ENCODE peak calls at places on chromosomes 7 and 10, in seven cellular contexts. Q is ascending aorta, W is endothelial cell of umbilical vein, P is neural progenitor cell, E is tibial artery, H is ovary, G is lung. U is an unnamed sample.

GRCh38 chr7:18226598-18226997 is 199.0 kb upstream of the PRPS1L1 start:
- DNase-seq in Q (no peak), W (no peak), P (no peak), E (no peak), H (no peak), G (no peak), U (no peak)

GRCh38 chr7:101817031-101817929 is at the start of gene CUX1:
- DNase-seq in Q (no peak), W (no peak), P (peak; percentile 32), E (no peak), H (peak; percentile 53), G (no peak), U (no peak)

GRCh38 chr10:70666960-70667798 is 5.1 kb upstream of the ADAMTS14 start:
- DNase-seq in Q (no peak), W (no peak), P (no peak), E (no peak), H (no peak), G (no peak), U (no peak)

GRCh38 chr10:72455889-72456588 is 101.3 kb upstream of the DNAJB12 start:
- DNase-seq in Q (no peak), W (no peak), P (peak; percentile 64), E (no peak), H (no peak), G (no peak), U (no peak)

GRCh38 chr10:109062371-109062770 is 860.9 kb downstream of the XPNPEP1 start:
- DNase-seq in Q (no peak), W (no peak), P (no peak), E (no peak), H (no peak), G (no peak), U (no peak)

GRCh38 chr7:64685091-64685490 is 19.2 kb downstream of the ZNF107 start:
- DNase-seq in Q (no peak), W (no peak), P (no peak), E (no peak), H (no peak), G (no peak), U (no peak)

GRCh38 chr10:131231965-131232541 is 79.5 kb downstream of the TCERG1L start:
- DNase-seq in Q (no peak), W (no peak), P (no peak), E (no peak), H (no peak), G (no peak), U (no peak)

GRCh38 chr7:25636168-25636567 is 407.9 kb upstream of the NPVF start:
- DNase-seq in Q (no peak), W (no peak), P (no peak), E (no peak), H (no peak), G (peak; percentile 27), U (no peak)

GRCh38 chr10:94043431-94043990 is 49.8 kb downstream of the PLCE1 start:
- DNase-seq in Q (no peak), W (no peak), P (no peak), E (no peak), H (no peak), G (no peak), U (no peak)

GRCh38 chr10:74244097-74244685 is 93.2 kb downstream of the ADK start:
- DNase-seq in Q (no peak), W (peak; percentile 75), P (peak; percentile 46), E (no peak), H (peak; percentile 23), G (no peak), U (no peak)

GRCh38 chr7:38169862-38170261 is 8.2 kb upstream of the STARD3NL start:
- DNase-seq in Q (peak; percentile 64), W (peak; percentile 44), P (no peak), E (peak; percentile 66), H (no peak), G (no peak), U (no peak)

GRCh38 chr10:35019037-35019794 is 70.9 kb downstream of the CUL2 start:
- DNase-seq in Q (no peak), W (no peak), P (no peak), E (no peak), H (no peak), G (no peak), U (no peak)

GRCh38 chr7:33459340-33459751 is 330.0 kb downstream of the BBS9 start:
- DNase-seq in Q (no peak), W (peak; percentile 74), P (peak; percentile 70), E (no peak), H (no peak), G (no peak), U (no peak)

GRCh38 chr10:5094265-5095205 is at the start of gene AKR1C3:
- DNase-seq in Q (no peak), W (peak; percentile 83), P (no peak), E (no peak), H (no peak), G (no peak), U (no peak)

GRCh38 chr7:50321678-50322077 is 17.2 kb downstream of the IKZF1 start:
- DNase-seq in Q (no peak), W (no peak), P (no peak), E (no peak), H (no peak), G (no peak), U (no peak)
- H3K36me3 ChIP-seq in Q (no peaks in the 10 kb centered on the region), W (no peaks in the 10 kb centered on the region), P (no peaks in the 10 kb centered on the region), E (no peaks in the 10 kb centered on the region), H (no peaks in the 10 kb centered on the region), G (no peaks in the 10 kb centered on the region), U (no peaks in the 10 kb centered on the region)

GRCh38 chr10:27861781-27862180 is 116.2 kb upstream of the MKX start:
- DNase-seq in Q (no peak), W (no peak), P (no peak), E (no peak), H (no peak), G (no peak), U (no peak)

GRCh38 chr10:27857616-27858015 is 112.0 kb upstream of the MKX start:
- DNase-seq in Q (no peak), W (no peak), P (peak; percentile 86), E (no peak), H (no peak), G (no peak), U (no peak)
- H3K27ac ChIP-seq in Q (no peak overlapping the region), W (no peak overlapping the region), P (no peak overlapping the region), E (no peak overlapping the region), H (no peak overlapping the region), G (no peak overlapping the region), U (no peak overlapping the region)

GRCh38 chr7:31253486-31253885 is 87.0 kb downstream of the NEUROD6 start:
- DNase-seq in Q (no peak), W (no peak), P (no peak), E (no peak), H (no peak), G (no peak), U (no peak)

GRCh38 chr7:31249671-31250070 is 90.9 kb downstream of the NEUROD6 start:
- DNase-seq in Q (no peak), W (no peak), P (peak; percentile 17), E (no peak), H (no peak), G (no peak), U (no peak)

GRCh38 chr7:31251441-31251840 is 89.1 kb downstream of the NEUROD6 start:
- DNase-seq in Q (no peak), W (no peak), P (peak; percentile 29), E (no peak), H (no peak), G (no peak), U (no peak)
- H3K27me3 ChIP-seq in Q (no peaks in the 10 kb centered on the region), W (peaks cover 1% of the 10 kb centered on the region), P (peaks cover 8% of the 10 kb centered on the region), E (peaks cover 4% of the 10 kb centered on the region), H (no peaks in the 10 kb centered on the region), G (no peaks in the 10 kb centered on the region), U (peaks cover 60% of the 10 kb centered on the region)

GRCh38 chr7:5709347-5709950 is 72.0 kb downstream of the RNF216 start:
- DNase-seq in Q (no peak), W (no peak), P (no peak), E (no peak), H (no peak), G (no peak), U (no peak)

GRCh38 chr7:5712566-5712965 is 68.9 kb downstream of the RNF216 start:
- DNase-seq in Q (no peak), W (no peak), P (no peak), E (no peak), H (no peak), G (no peak), U (no peak)

GRCh38 chr7:5711419-5711818 is 70.0 kb downstream of the RNF216 start:
- DNase-seq in Q (no peak), W (no peak), P (no peak), E (no peak), H (no peak), G (no peak), U (no peak)

GRCh38 chr7:5714657-5715337 is 66.7 kb downstream of the RNF216 start:
- DNase-seq in Q (no peak), W (no peak), P (no peak), E (no peak), H (no peak), G (no peak), U (no peak)

GRCh38 chr7:5713124-5713912 is 68.1 kb downstream of the RNF216 start:
- DNase-seq in Q (no peak), W (no peak), P (no peak), E (no peak), H (no peak), G (no peak), U (no peak)
- H3K36me3 ChIP-seq in Q (peaks cover 84% of the 10 kb centered on the region), W (peaks cover 14% of the 10 kb centered on the region), P (peaks cover 3% of the 10 kb centered on the region), E (peaks cover 39% of the 10 kb centered on the region), H (no peaks in the 10 kb centered on the region), G (peaks cover 24% of the 10 kb centered on the region), U (peaks cover 95% of the 10 kb centered on the region)

GRCh38 chr7:36190447-36191291 is 37.6 kb downstream of the EEPD1 start:
- DNase-seq in Q (no peak), W (no peak), P (no peak), E (peak; percentile 46), H (no peak), G (peak; percentile 38), U (peak; percentile 32)

GRCh38 chr7:36192877-36193276 is 39.8 kb downstream of the EEPD1 start:
- DNase-seq in Q (no peak), W (no peak), P (no peak), E (no peak), H (no peak), G (no peak), U (no peak)

GRCh38 chr7:36188923-36189322 is 35.9 kb downstream of the EEPD1 start:
- DNase-seq in Q (no peak), W (no peak), P (peak; percentile 52), E (no peak), H (no peak), G (no peak), U (no peak)

GRCh38 chr7:36192050-36192824 is 39.2 kb downstream of the EEPD1 start:
- DNase-seq in Q (no peak), W (no peak), P (no peak), E (peak; percentile 42), H (no peak), G (no peak), U (no peak)

DNA sequence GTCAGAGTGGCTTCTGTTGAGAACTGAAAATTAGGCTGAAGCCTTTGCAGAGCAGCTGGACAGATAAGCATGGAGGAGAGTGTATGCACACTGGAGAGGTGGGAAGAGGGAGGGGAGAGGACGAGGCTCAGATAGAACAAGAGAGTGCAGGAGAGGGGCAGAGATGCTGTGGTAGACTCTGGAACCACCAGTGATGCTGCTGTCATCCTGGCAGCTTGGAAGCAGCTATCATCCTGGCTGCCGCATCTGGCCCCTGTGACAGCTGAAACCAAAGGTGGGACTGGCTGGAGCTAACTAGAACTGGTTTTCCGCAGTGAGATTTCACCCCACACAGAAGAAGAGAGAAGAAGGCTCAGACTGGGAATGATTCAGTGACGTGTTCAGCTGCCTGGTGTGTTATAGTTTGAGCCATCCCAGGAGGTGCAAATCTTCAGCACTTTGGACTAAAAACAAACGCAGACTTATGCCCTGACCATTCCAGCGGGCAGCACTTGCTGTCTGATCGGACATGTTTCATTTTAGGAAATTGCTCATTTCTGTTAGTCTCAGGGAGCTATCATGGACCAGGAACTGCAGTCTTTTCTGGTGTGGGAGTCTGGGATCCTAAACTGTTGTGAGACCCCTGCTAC is 38.4 kb downstream of the EEPD1 start:
- DNase-seq in Q (no peak), W (no peak), P (no peak), E (no peak), H (peak; percentile 38), G (no peak), U (no peak)
- H3K27ac ChIP-seq in Q (no peak overlapping the region), W (no peak overlapping the region), P (no peak overlapping the region), E (no peak overlapping the region), H (peak overlapping the region; percentile 75), G (no peak overlapping the region), U (peak overlapping the region; percentile 26)